ENCODE peak calls at places on chromosomes 7 and 10, in nine cellular contexts. Y is A549, Q is adrenal gland, O is body of pancreas, U is dorsolateral prefrontal cortex, R is left ventricle myocardium inferior, H is heart right ventricle, E is cardiac muscle cell, X is AG04450. N is an unnamed sample.
A peak's percentile ranks its signal among the peaks of the same experiment; 100 is the strongest.

GRCh38 chr10:80261316-80262030 is 28.0 kb downstream of the MAT1A start:
- DNase-seq in Y (no peak), Q (no peak), O (no peak), U (no peak), R (no peak), H (no peak), E (no peak), X (no peak), N (no peak)

GRCh38 chr10:126939706-126940105 is 34.5 kb downstream of the DOCK1 start:
- DNase-seq in Y (no peak), Q (no peak), O (no peak), U (peak; percentile 76), R (no peak), H (no peak), E (no peak), X (no peak), N (no peak)

GRCh38 chr10:79414714-79415113 is 30.7 kb downstream of the ZCCHC24 start:
- DNase-seq in Y (no peak), Q (no peak), O (no peak), U (no peak), R (no peak), H (no peak), E (no peak), X (no peak), N (no peak)

GRCh38 chr10:62893036-62893435 is 76.9 kb upstream of the EGR2 start:
- DNase-seq in Y (no peak), Q (no peak), O (no peak), U (no peak), R (no peak), H (no peak), E (no peak), X (no peak), N (no peak)

GRCh38 chr7:30635798-30636197 is 41.1 kb downstream of the GARS1 start:
- DNase-seq in Y (no peak), Q (no peak), O (no peak), U (no peak), R (no peak), H (no peak), E (no peak), X (no peak), N (no peak)

GRCh38 chr10:71836594-71836970 is 14.5 kb downstream of the PSAP start:
- DNase-seq in Y (no peak), Q (no peak), O (no peak), U (no peak), R (no peak), H (peak; percentile 25), E (no peak), X (no peak), N (no peak)

GRCh38 chr7:14457567-14458453 is 444.7 kb downstream of the DGKB start:
- DNase-seq in Y (peak; percentile 76), Q (peak; percentile 80), O (peak; percentile 78), U (peak; percentile 49), R (peak; percentile 48), H (peak; percentile 73), E (peak; percentile 92), X (peak; percentile 70), N (peak; percentile 92)

GRCh38 chr10:71623098-71623985 is 96.2 kb downstream of the C10orf105 start:
- DNase-seq in Y (peak; percentile 30), Q (peak; percentile 60), O (no peak), U (peak; percentile 37), R (no peak), H (peak; percentile 30), E (peak; percentile 56), X (no peak), N (peak; percentile 32)

GRCh38 chr7:25886387-25887240 is 265.4 kb upstream of the NFE2L3 start:
- DNase-seq in Y (no peak), Q (no peak), O (no peak), U (no peak), R (no peak), H (no peak), E (peak; percentile 30), X (no peak), N (no peak)

GRCh38 chr7:156155988-156156733 is 343.9 kb upstream of the SHH start:
- DNase-seq in Y (no peak), Q (peak; percentile 32), O (no peak), U (no peak), R (no peak), H (no peak), E (no peak), X (no peak), N (peak; percentile 25)

GRCh38 chr7:149283321-149283720 is 21.3 kb downstream of the ZNF783 start:
- DNase-seq in Y (no peak), Q (no peak), O (no peak), U (no peak), R (no peak), H (no peak), E (no peak), X (no peak), N (no peak)

GRCh38 chr10:60235001-60235400 is 154.7 kb downstream of the ANK3 start:
- DNase-seq in Y (no peak), Q (no peak), O (no peak), U (no peak), R (no peak), H (peak; percentile 58), E (no peak), X (no peak), N (no peak)

GRCh38 chr10:60239228-60239627 is 150.4 kb downstream of the ANK3 start:
- DNase-seq in Y (no peak), Q (no peak), O (no peak), U (no peak), R (no peak), H (no peak), E (no peak), X (no peak), N (no peak)

GRCh38 chr10:60238408-60239100 is 151.1 kb downstream of the ANK3 start:
- DNase-seq in Y (peak; percentile 35), Q (no peak), O (peak; percentile 20), U (no peak), R (no peak), H (peak; percentile 22), E (peak; percentile 62), X (peak; percentile 30), N (no peak)

GRCh38 chr10:60236869-60237524 is 152.7 kb downstream of the ANK3 start:
- DNase-seq in Y (no peak), Q (peak; percentile 37), O (peak; percentile 8), U (no peak), R (peak; percentile 24), H (peak; percentile 67), E (no peak), X (no peak), N (peak; percentile 30)

DNA sequence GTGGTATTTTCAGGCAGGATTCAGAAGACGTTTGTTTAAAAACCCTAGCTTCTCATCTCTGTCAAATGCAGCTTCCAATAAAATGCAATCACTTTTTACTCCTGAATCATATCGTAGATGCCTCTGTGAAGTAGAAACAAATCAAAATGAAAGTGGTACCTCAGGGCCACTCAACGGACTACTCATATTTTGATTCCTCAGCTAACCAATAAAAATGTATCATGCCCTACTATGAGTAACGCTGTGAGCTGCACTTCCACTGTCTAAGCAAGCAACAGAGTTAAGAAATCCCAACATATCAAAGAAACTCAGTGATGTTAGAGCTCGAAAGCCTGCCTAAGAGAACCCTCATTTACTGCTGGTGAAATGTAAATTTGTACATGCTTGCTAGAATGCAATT is 151.7 kb downstream of the ANK3 start:
- DNase-seq in Y (no peak), Q (no peak), O (no peak), U (no peak), R (no peak), H (no peak), E (no peak), X (no peak), N (no peak)
- H3K4me3 ChIP-seq in Y (no peak overlapping the region), Q (peak overlapping the region; percentile 30), O (no peak overlapping the region), U (no peak overlapping the region), R (peak overlapping the region; percentile 16), H (no peak overlapping the region), E (no peak overlapping the region), X (peak overlapping the region; percentile 21), N (no peak overlapping the region)

GRCh38 chr7:102115181-102115580 is 171.5 kb upstream of the SH2B2 start:
- DNase-seq in Y (no peak), Q (no peak), O (no peak), U (no peak), R (no peak), H (no peak), E (no peak), X (no peak), N (no peak)

GRCh38 chr7:102111063-102111757 is 175.5 kb upstream of the SH2B2 start:
- DNase-seq in Y (no peak), Q (no peak), O (no peak), U (peak; percentile 45), R (no peak), H (no peak), E (no peak), X (no peak), N (no peak)

GRCh38 chr7:102115931-102116330 is 170.7 kb upstream of the SH2B2 start:
- DNase-seq in Y (no peak), Q (no peak), O (no peak), U (no peak), R (no peak), H (no peak), E (no peak), X (no peak), N (no peak)

GRCh38 chr7:102107474-102108104 is 179.1 kb upstream of the SH2B2 start:
- DNase-seq in Y (no peak), Q (no peak), O (no peak), U (no peak), R (no peak), H (no peak), E (no peak), X (no peak), N (no peak)

GRCh38 chr7:102111758-102112119 is 174.9 kb upstream of the SH2B2 start:
- DNase-seq in Y (no peak), Q (no peak), O (no peak), U (peak; percentile 24), R (no peak), H (no peak), E (no peak), X (no peak), N (no peak)
- H3K4me3 ChIP-seq in Y (no peak overlapping the region), Q (no peak overlapping the region), O (no peak overlapping the region), U (peak overlapping the region; percentile 24), R (no peak overlapping the region), H (no peak overlapping the region), E (no peak overlapping the region), X (no peak overlapping the region), N (no peak overlapping the region)

DNA sequence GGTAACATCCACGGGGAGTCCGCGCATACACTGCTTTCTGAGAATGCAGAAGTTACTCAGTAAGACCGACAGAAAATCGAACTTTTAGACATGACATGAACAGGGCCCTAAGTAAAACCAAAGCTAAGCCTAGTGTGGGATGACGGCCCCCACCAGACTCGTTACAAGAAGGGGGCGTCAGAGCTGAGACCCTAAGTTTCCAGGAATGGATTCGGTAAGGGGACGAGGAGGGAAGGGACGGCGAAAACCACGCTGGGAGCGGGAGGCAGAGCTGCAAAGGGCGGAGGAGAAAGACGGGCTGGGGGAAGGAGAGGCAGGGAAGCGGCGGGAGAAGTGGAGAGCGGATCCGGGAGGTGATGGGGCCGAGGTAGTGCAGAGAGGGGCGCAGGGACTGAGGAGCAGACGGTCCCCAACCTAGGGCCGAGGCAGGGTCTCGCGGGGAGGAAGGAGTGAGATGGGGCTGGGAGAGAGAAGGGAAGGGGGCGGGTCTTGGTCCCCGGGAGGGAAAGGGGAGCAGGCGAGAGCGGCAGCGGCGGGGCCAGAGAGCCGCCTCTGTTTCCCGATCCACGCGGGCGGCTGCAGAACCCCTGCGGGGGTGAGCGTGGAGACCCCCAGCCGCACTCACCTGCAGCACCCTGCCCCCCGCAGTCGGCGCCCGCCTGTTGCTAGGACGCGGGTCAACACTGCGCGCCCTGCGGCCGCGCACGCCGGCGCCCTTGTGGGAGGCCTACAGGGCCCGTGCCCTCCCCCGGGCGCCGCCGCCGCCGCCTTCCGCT is 513 bp downstream of the ODAD2 start:
- DNase-seq in Y (peak; percentile 3), Q (peak; percentile 24), O (peak; percentile 39), U (no peak), R (peak; percentile 14), H (peak; percentile 8), E (peak; percentile 64), X (no peak), N (peak; percentile 56)
- H3K4me3 ChIP-seq in Y (peak overlapping the region; percentile 61), Q (peak overlapping the region; percentile 83), O (peak overlapping the region; percentile 62), U (peak overlapping the region; percentile 57), R (peak overlapping the region; percentile 75), H (peak overlapping the region; percentile 58), E (peak overlapping the region; percentile 76), X (peak overlapping the region; percentile 72), N (peak overlapping the region; percentile 61)

GRCh38 chr10:59214160-59214559 is 37.7 kb downstream of the PHYHIPL start:
- DNase-seq in Y (no peak), Q (no peak), O (no peak), U (no peak), R (no peak), H (no peak), E (no peak), X (no peak), N (no peak)
- H3K4me3 ChIP-seq in Y (no peak overlapping the region), Q (no peak overlapping the region), O (no peak overlapping the region), U (no peak overlapping the region), R (no peak overlapping the region), H (no peak overlapping the region), E (no peak overlapping the region), X (no peak overlapping the region), N (no peak overlapping the region)

N was measured in testis.